ENCODE peak calls at places on chromosomes 1 and 21, in five cellular contexts. One of them, this sample, is unnamed.

GRCh38 chr1:236868625-236869467 is 73.8 kb downstream of the MTR start:
- DNase-seq in NCI-H1092: no peak
- DNase-seq in stimulated activated CD4-positive, alpha-beta T cell treated with anti-CD3 and anti-CD28 coated beads, Interleukin-4, amount 100 ng/mL, for 24 hours: peak; percentile 40
- DNase-seq in HEK293T: peak; percentile 75
- DNase-seq in fibroblast of the conjunctiva: peak; percentile 65
- DNase-seq in this sample: peak; percentile 44

GRCh38 chr1:37449936-37450335 is 24.4 kb upstream of the ZC3H12A start:
- DNase-seq in NCI-H1092: no peak
- DNase-seq in stimulated activated CD4-positive, alpha-beta T cell treated with anti-CD3 and anti-CD28 coated beads, Interleukin-4, amount 100 ng/mL, for 24 hours: no peak
- DNase-seq in HEK293T: no peak
- DNase-seq in fibroblast of the conjunctiva: no peak
- DNase-seq in this sample: no peak

GRCh38 chr1:89143484-89143883 is 17.6 kb upstream of the GBP2 start:
- DNase-seq in NCI-H1092: no peak
- DNase-seq in stimulated activated CD4-positive, alpha-beta T cell treated with anti-CD3 and anti-CD28 coated beads, Interleukin-4, amount 100 ng/mL, for 24 hours: no peak
- DNase-seq in HEK293T: no peak
- DNase-seq in fibroblast of the conjunctiva: no peak
- DNase-seq in this sample: no peak

GRCh38 chr1:185244015-185244747 is 72.9 kb downstream of the IVNS1ABP start:
- DNase-seq in NCI-H1092: no peak
- DNase-seq in stimulated activated CD4-positive, alpha-beta T cell treated with anti-CD3 and anti-CD28 coated beads, Interleukin-4, amount 100 ng/mL, for 24 hours: peak; percentile 68
- DNase-seq in HEK293T: no peak
- DNase-seq in fibroblast of the conjunctiva: no peak
- DNase-seq in this sample: peak; percentile 26

GRCh38 chr1:224235819-224236493 is 52.9 kb downstream of the DEGS1 start:
- DNase-seq in NCI-H1092: no peak
- DNase-seq in stimulated activated CD4-positive, alpha-beta T cell treated with anti-CD3 and anti-CD28 coated beads, Interleukin-4, amount 100 ng/mL, for 24 hours: no peak
- DNase-seq in HEK293T: no peak
- DNase-seq in fibroblast of the conjunctiva: no peak
- DNase-seq in this sample: no peak

GRCh38 chr21:41254090-41254700 is 62.4 kb upstream of the FAM3B start:
- DNase-seq in NCI-H1092: no peak
- DNase-seq in stimulated activated CD4-positive, alpha-beta T cell treated with anti-CD3 and anti-CD28 coated beads, Interleukin-4, amount 100 ng/mL, for 24 hours: no peak
- DNase-seq in HEK293T: no peak
- DNase-seq in fibroblast of the conjunctiva: no peak
- DNase-seq in this sample: peak; percentile 24

GRCh38 chr1:203187306-203188264 is 1.1 kb upstream of the CHI3L1 start:
- DNase-seq in NCI-H1092: no peak
- DNase-seq in stimulated activated CD4-positive, alpha-beta T cell treated with anti-CD3 and anti-CD28 coated beads, Interleukin-4, amount 100 ng/mL, for 24 hours: no peak
- DNase-seq in HEK293T: no peak
- DNase-seq in fibroblast of the conjunctiva: no peak
- DNase-seq in this sample: no peak

GRCh38 chr1:30376054-30376453 is 347.3 kb downstream of the MATN1 start:
- DNase-seq in NCI-H1092: no peak
- DNase-seq in stimulated activated CD4-positive, alpha-beta T cell treated with anti-CD3 and anti-CD28 coated beads, Interleukin-4, amount 100 ng/mL, for 24 hours: no peak
- DNase-seq in HEK293T: no peak
- DNase-seq in fibroblast of the conjunctiva: no peak
- DNase-seq in this sample: no peak

GRCh38 chr1:201191723-201192477 is 1.3 kb downstream of the IGFN1 start:
- DNase-seq in NCI-H1092: no peak
- DNase-seq in stimulated activated CD4-positive, alpha-beta T cell treated with anti-CD3 and anti-CD28 coated beads, Interleukin-4, amount 100 ng/mL, for 24 hours: peak; percentile 55
- DNase-seq in HEK293T: no peak
- DNase-seq in fibroblast of the conjunctiva: peak; percentile 27
- DNase-seq in this sample: no peak

GRCh38 chr1:26799479-26800133 is 11.9 kb downstream of the PIGV start:
- DNase-seq in NCI-H1092: peak; percentile 64
- DNase-seq in stimulated activated CD4-positive, alpha-beta T cell treated with anti-CD3 and anti-CD28 coated beads, Interleukin-4, amount 100 ng/mL, for 24 hours: peak; percentile 22
- DNase-seq in HEK293T: no peak
- DNase-seq in fibroblast of the conjunctiva: peak; percentile 94
- DNase-seq in this sample: no peak

GRCh38 chr1:159916240-159917051 is 8.9 kb downstream of the TAGLN2 start:
- DNase-seq in NCI-H1092: peak; percentile 32
- DNase-seq in stimulated activated CD4-positive, alpha-beta T cell treated with anti-CD3 and anti-CD28 coated beads, Interleukin-4, amount 100 ng/mL, for 24 hours: no peak
- DNase-seq in HEK293T: peak; percentile 50
- DNase-seq in fibroblast of the conjunctiva: no peak
- DNase-seq in this sample: peak; percentile 76

GRCh38 chr1:61079898-61080336 is 2.4 kb upstream of the NFIA start:
- DNase-seq in NCI-H1092: no peak
- DNase-seq in stimulated activated CD4-positive, alpha-beta T cell treated with anti-CD3 and anti-CD28 coated beads, Interleukin-4, amount 100 ng/mL, for 24 hours: peak; percentile 11
- DNase-seq in HEK293T: peak; percentile 69
- DNase-seq in fibroblast of the conjunctiva: peak; percentile 92
- DNase-seq in this sample: no peak

GRCh38 chr21:45966995-45967394 is 14.6 kb upstream of the COL6A1 start:
- DNase-seq in NCI-H1092: no peak
- DNase-seq in stimulated activated CD4-positive, alpha-beta T cell treated with anti-CD3 and anti-CD28 coated beads, Interleukin-4, amount 100 ng/mL, for 24 hours: no peak
- DNase-seq in HEK293T: no peak
- DNase-seq in fibroblast of the conjunctiva: no peak
- DNase-seq in this sample: no peak